ENCODE peak calls at places on chromosomes 3 and 15, in seven cellular contexts. V is cardiac muscle cell, R is lung, Z is GM23338, U is IMR-90, N is sigmoid colon, L is AG04450. I is an unnamed sample.

GRCh38 chr3:141401584-141402475 is 33.5 kb downstream of the ZBTB38 start:
- DNase-seq in N (no peak), R (peak), Z (peak), L (no peak), U (no peak), V (peak), I (peak)

GRCh38 chr3:46669191-46669999 is 24.1 kb downstream of the ALS2CL start:
- DNase-seq in R (no peak), V (no peak), L (no peak), U (no peak), Z (no peak), N (peak), I (no peak)

GRCh38 chr3:159620873-159621272 is 367.8 kb upstream of the IL12A start:
- DNase-seq in L (no peak), R (no peak), N (no peak), Z (no peak), V (no peak), U (peak), I (peak)

GRCh38 chr15:53586815-53587214 is 172.6 kb downstream of the WDR72 start:
- DNase-seq in U (no peak), L (no peak), V (peak), R (peak), Z (peak), N (peak), I (no peak)

GRCh38 chr3:21056293-21056692 is 694.7 kb downstream of the ZNF385D start:
- DNase-seq in Z (no peak), V (no peak), R (no peak), U (no peak), L (no peak), N (no peak), I (no peak)

GRCh38 chr3:87228316-87228715 is 1.2 kb downstream of the CHMP2B start:
- DNase-seq in L (no peak), R (no peak), N (no peak), Z (no peak), V (no peak), U (peak), I (peak)

GRCh38 chr15:99547474-99547873 is 18.3 kb upstream of the MEF2A start:
- DNase-seq in V (no peak), Z (no peak), L (no peak), R (no peak), U (no peak), N (no peak), I (no peak)

GRCh38 chr15:96460106-96460505 is 129.6 kb downstream of the NR2F2 start:
- DNase-seq in R (no peak), V (no peak), Z (no peak), N (no peak), U (no peak), L (no peak), I (no peak)

GRCh38 chr15:56058986-56059385 is 65.6 kb upstream of the NEDD4 start:
- DNase-seq in U (no peak), N (no peak), Z (no peak), V (no peak), R (no peak), L (no peak), I (no peak)

GRCh38 chr3:69747511-69748248 is 8.4 kb downstream of the MITF start:
- DNase-seq in L (no peak), V (no peak), Z (no peak), R (no peak), U (peak), N (no peak), I (no peak)

GRCh38 chr15:43915820-43916660 is 89.2 kb downstream of the WDR76 start:
- DNase-seq in L (no peak), U (no peak), R (no peak), N (no peak), V (no peak), Z (no peak), I (no peak)

GRCh38 chr15:73781038-73781925 is 28.1 kb upstream of the INSYN1 start:
- DNase-seq in U (peak), L (no peak), Z (peak), V (peak), R (no peak), N (no peak), I (peak)

GRCh38 chr3:140469491-140469890 is 208.4 kb upstream of the TRIM42 start:
- DNase-seq in L (no peak), R (no peak), N (no peak), V (no peak), U (no peak), Z (no peak), I (peak)

GRCh38 chr15:71707230-71708051 is 102.9 kb upstream of the NR2E3 start:
- DNase-seq in U (peak), N (no peak), L (no peak), Z (no peak), V (no peak), R (no peak), I (no peak)
- H3K27ac ChIP-seq in U (peak), N (peak), L (no peak), Z (no peak), V (no peak), R (no peak), I (no peak)

GRCh38 chr3:63912768-63913588 is 795 bp upstream of the SCAANT1 start:
- DNase-seq in N (peak), Z (peak), U (peak), L (no peak), R (peak), V (peak), I (peak)

GRCh38 chr3:63910873-63911272 is 1.3 kb downstream of the SCAANT1 start:
- DNase-seq in Z (no peak), L (no peak), V (no peak), U (peak), N (no peak), R (no peak), I (no peak)

GRCh38 chr3:63911395-63911900 is 735 bp downstream of the SCAANT1 start:
- DNase-seq in Z (no peak), N (no peak), U (no peak), V (no peak), L (no peak), R (no peak), I (no peak)

GRCh38 chr3:63914312-63914711 is 2.1 kb upstream of the SCAANT1 start:
- DNase-seq in L (no peak), R (peak), V (no peak), Z (no peak), U (peak), N (peak), I (peak)

GRCh38 chr3:63911901-63912767 is at the start of gene SCAANT1:
- DNase-seq in U (peak), Z (peak), N (peak), V (peak), R (peak), L (peak), I (peak)
- TF ChIP-seq CTCF in U (peak), Z (no peak), N (peak), V (no peak), R (no peak), L (no peak), I (peak)

GRCh38 chr3:157501863-157502262 is 1.4 kb downstream of the VEPH1 start:
- DNase-seq in R (no peak), L (no peak), N (no peak), V (no peak), Z (peak), U (no peak), I (no peak)
- H3K27ac ChIP-seq in R (peak), L (no peak), N (no peak), V (no peak), Z (no peak), U (no peak), I (no peak)

GRCh38 chr3:66138336-66139234 is 82.2 kb upstream of the SLC25A26 start:
- DNase-seq in L (no peak), U (peak), V (peak), N (peak), R (peak), Z (peak), I (peak)
- TF ChIP-seq CTCF in L (peak), U (peak), V (peak), N (peak), R (peak), Z (peak), I (peak)

DNA sequence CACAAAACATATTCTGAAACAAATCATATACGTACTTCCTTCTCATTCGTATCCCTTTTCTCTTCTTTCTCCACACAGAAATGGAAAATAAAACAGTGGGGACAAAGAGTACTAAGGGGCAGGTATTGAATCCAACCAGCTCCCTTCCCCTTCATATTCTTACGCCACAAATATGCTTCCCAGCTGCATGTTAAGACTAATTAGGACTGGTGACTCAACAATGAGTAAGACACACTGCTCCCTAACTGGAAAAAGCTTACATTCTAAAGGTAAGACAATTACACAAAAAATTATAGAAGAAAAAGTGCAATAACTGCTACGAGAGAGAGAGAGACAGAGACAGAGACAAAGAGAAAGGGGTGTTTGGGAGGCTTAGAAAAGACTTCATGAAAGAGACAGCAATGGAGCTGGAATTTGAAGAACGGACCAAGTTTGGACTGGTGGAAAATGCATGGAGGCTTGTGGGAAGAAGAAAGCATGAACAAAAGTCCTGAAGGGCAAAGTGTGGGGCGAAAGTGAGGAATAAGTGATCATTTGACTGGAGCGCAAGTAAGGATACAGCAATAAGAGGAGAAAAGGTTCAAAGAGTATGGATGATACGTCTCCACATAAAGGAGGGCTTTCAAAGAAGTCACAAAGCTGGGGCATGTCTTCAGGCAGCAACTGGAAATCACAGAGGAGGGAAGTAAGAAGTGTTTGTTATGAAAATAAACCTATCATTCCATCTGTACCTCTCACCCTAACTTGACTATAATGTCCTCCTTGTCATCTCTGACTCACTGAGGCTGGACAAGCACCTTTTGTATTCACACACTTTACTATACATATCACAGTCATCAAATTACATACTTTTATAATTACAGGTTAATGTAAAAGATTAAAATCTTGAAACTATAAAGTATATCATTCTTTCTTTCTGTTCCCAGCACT is 49.2 kb downstream of the RYK start:
- DNase-seq in L (peak), U (peak), N (no peak), V (no peak), Z (no peak), R (no peak), I (peak)
- H3K27ac ChIP-seq in L (peak), U (peak), N (no peak), V (no peak), Z (no peak), R (no peak), I (peak)

DNA sequence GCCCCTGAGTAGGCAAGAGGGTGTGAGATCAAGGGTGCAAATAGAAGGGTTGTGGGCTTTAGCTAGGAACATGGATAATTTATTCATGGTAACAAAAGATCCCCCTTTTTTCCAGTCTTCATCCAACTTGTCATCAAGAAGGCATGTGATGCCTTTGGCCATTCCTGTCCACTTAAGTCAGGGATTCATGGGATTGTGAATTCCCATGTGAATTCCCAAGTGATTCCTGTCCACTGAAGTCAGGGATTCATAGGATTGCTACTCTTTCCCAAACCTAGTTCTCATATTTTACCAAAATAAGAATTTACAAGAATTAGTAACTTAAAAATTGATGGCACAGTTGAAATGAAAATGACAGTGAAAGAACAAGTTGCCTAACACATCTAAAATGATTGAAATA is 40.8 kb downstream of the HMG20A start:
- DNase-seq in Z (no peak), N (no peak), U (peak), R (no peak), V (no peak), L (no peak), I (no peak)
- TF ChIP-seq CTCF in Z (no peak), N (no peak), U (no peak), R (no peak), V (no peak), L (no peak), I (no peak)

I was measured in RWPE1.